ENCODE peak calls at places on chromosomes 12 and 14, in ten cellular contexts. A is testis, U is esophagus squamous epithelium, X is tibial artery, D is lung, M is fibroblast of lung, Z is Peyer's patch, V is HCT116, K is A549, S is right atrium auricular region. P is an unnamed sample.

GRCh38 chr14:78566017-78566858 is 396.1 kb downstream of the NRXN3 start:
- DNase-seq in K (peak; percentile 37), D (peak; percentile 82), S (peak; percentile 87), U (no peak), Z (peak; percentile 89), M (peak; percentile 48), X (peak; percentile 72), V (peak; percentile 8), A (peak; percentile 90), P (peak; percentile 58)

GRCh38 chr14:37599527-37600368 is 4.3 kb downstream of the TTC6 start:
- DNase-seq in A (no peak), Z (no peak), U (no peak), D (no peak), V (no peak), M (no peak), K (no peak), X (no peak), S (no peak), P (no peak)

GRCh38 chr14:51448831-51449665 is 202.7 kb upstream of the FRMD6 start:
- DNase-seq in S (no peak), U (no peak), Z (no peak), A (peak; percentile 64), X (no peak), V (no peak), K (no peak), M (peak; percentile 76), D (no peak), P (no peak)

GRCh38 chr12:116075251-116075650 is 202.2 kb downstream of the MED13L start:
- DNase-seq in K (no peak), V (no peak), S (no peak), Z (no peak), X (no peak), A (no peak), D (no peak), U (no peak), M (no peak), P (no peak)

GRCh38 chr14:56116128-56116900 is 1.9 kb upstream of the PELI2 start:
- DNase-seq in V (no peak), Z (no peak), D (no peak), M (no peak), K (no peak), S (no peak), X (no peak), U (no peak), A (no peak), P (peak; percentile 3)

GRCh38 chr14:101120636-101121398 is 217.3 kb upstream of the RTL1 start:
- DNase-seq in S (peak; percentile 59), A (peak; percentile 33), M (no peak), U (no peak), X (peak; percentile 63), K (no peak), D (peak; percentile 55), V (no peak), Z (peak; percentile 65), P (no peak)

GRCh38 chr12:47734725-47735480 is 9.6 kb upstream of the ENDOU start:
- DNase-seq in K (no peak), S (no peak), U (no peak), A (no peak), D (no peak), V (no peak), M (peak; percentile 24), X (no peak), Z (no peak), P (no peak)

GRCh38 chr12:1666215-1666614 is 24.7 kb upstream of the ADIPOR2 start:
- DNase-seq in U (no peak), D (no peak), Z (no peak), A (no peak), S (no peak), X (no peak), K (no peak), M (no peak), V (no peak), P (no peak)

GRCh38 chr12:636632-637031 is 26.6 kb downstream of the NINJ2 start:
- DNase-seq in K (no peak), Z (no peak), X (no peak), A (no peak), U (no peak), S (no peak), V (no peak), M (no peak), D (no peak), P (no peak)

GRCh38 chr12:53599579-53599978 is 26.6 kb downstream of the ATF7 start:
- DNase-seq in A (no peak), M (no peak), D (no peak), X (no peak), V (no peak), S (no peak), U (no peak), K (no peak), Z (no peak), P (no peak)

GRCh38 chr14:64196668-64197411 is 97.3 kb downstream of the ESR2 start:
- DNase-seq in M (peak; percentile 39), D (peak; percentile 62), X (no peak), V (no peak), S (peak; percentile 68), Z (peak; percentile 54), K (no peak), U (no peak), A (peak; percentile 85), P (peak; percentile 12)

GRCh38 chr12:3117144-3117581 is 40.0 kb downstream of the TSPAN9 start:
- DNase-seq in A (no peak), M (peak; percentile 75), X (no peak), K (no peak), Z (no peak), U (no peak), S (peak; percentile 70), V (no peak), D (no peak), P (no peak)

GRCh38 chr12:53224268-53224896 is 7.6 kb downstream of the RARG start:
- DNase-seq in K (peak; percentile 44), U (no peak), A (no peak), V (no peak), M (no peak), X (no peak), S (no peak), D (no peak), Z (no peak), P (no peak)

GRCh38 chr14:91202234-91202974 is 42.1 kb downstream of the GPR68 start:
- DNase-seq in S (peak; percentile 73), U (no peak), V (no peak), A (peak; percentile 49), K (no peak), M (no peak), D (peak; percentile 51), Z (no peak), X (peak; percentile 46), P (no peak)

GRCh38 chr12:104426926-104427546 is 29.7 kb upstream of the CHST11 start:
- DNase-seq in V (no peak), Z (no peak), X (no peak), U (no peak), A (no peak), K (no peak), M (peak; percentile 32), S (no peak), D (no peak), P (no peak)

GRCh38 chr14:65770681-65771080 is 358.2 kb downstream of the FUT8 start:
- DNase-seq in Z (no peak), K (no peak), V (no peak), X (no peak), M (no peak), U (no peak), D (no peak), A (no peak), S (no peak), P (no peak)

DNA sequence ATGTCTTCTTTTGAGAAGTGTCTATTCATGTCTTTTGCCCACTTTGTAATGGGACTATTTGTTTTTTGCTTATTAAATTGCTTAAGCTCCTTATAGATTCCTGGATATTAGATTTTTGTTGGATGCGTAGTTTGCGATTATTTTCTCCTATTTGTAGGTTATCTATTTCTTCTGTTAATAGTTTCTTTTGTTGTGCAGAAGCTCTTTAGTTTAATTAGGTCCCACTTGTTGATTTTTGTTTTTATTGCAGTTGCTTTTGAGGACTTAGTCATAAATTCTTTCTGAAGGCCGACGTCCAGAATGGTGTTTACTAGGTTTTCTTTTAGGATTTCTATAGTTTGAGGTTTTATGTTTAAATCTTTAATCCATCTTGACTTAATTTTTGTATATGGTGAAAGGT is 63.1 kb upstream of the PSMA6 start:
- DNase-seq in S (no peak), V (no peak), M (no peak), Z (no peak), D (no peak), U (no peak), A (no peak), K (no peak), X (no peak), P (no peak)
- TF ChIP-seq CTCF in S (no peak), V (no peak), M (no peak), Z (no peak), D (no peak), U (no peak), A (no peak), K (no peak), X (no peak), P (no peak)

DNA sequence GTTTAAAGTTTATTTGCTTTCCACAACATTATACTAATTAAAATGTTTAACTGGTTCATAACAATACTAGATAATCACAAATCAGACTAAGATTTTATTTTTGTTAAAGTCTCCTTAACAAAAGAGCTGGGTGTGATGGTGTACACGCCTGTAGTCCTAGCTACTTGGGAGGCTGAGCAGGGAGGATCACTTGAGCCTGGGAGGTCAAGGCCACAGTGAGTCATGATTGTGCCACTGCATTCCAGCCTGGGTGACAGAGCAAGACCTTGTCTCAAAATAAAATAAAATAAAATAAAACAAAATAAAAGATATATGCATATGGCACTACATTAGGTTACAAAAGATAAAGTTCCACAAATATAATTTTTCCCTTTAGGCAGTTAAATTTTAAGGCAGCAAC is 5.6 kb downstream of the MIS18BP1 start:
- DNase-seq in V (no peak), M (no peak), D (no peak), A (no peak), X (no peak), Z (no peak), K (no peak), U (no peak), S (no peak), P (no peak)
- H3K27ac ChIP-seq in V (no peak overlapping the region), M (no peak overlapping the region), D (no peak overlapping the region), A (no peak overlapping the region), X (no peak overlapping the region), Z (no peak overlapping the region), K (no peak overlapping the region), U (no peak overlapping the region), S (no peak overlapping the region), P (no peak overlapping the region)

GRCh38 chr12:93537769-93538168 is 34.7 kb upstream of the SOCS2 start:
- DNase-seq in S (no peak), V (no peak), D (peak; percentile 11), Z (no peak), X (no peak), U (no peak), A (no peak), M (no peak), K (no peak), P (no peak)
- TF ChIP-seq CTCF in S (no peak), V (peak; percentile 28), D (no peak), Z (no peak), X (no peak), U (no peak), A (no peak), M (peak; percentile 11), K (no peak), P (no peak)

DNA sequence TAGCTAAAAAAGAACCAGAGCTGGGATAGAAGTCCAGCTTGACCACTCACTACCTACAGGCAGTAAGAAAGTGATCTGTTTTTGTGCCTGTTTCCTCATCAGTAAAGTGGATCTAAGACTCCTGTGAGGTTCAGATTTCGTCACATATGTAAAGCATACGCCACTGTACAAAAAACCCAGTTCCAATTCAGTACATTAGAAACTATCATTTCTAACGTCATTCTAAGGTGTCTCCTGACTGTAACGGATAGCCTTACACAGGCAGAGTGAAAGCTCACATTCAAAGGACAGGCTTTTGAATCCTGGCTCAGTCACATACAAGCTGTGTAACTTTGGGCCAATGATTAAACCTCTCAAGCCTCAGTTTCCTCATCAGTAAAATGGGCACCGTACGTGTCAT is 3.5 kb downstream of the SLC15A4 start:
- DNase-seq in K (no peak), V (no peak), X (no peak), A (no peak), Z (no peak), M (no peak), U (no peak), D (no peak), S (no peak), P (no peak)
- H3K27ac ChIP-seq in K (no peak overlapping the region), V (no peak overlapping the region), X (no peak overlapping the region), A (no peak overlapping the region), Z (peak overlapping the region; percentile 45), M (no peak overlapping the region), U (no peak overlapping the region), D (peak overlapping the region; percentile 43), S (peak overlapping the region; percentile 90), P (no peak overlapping the region)

P was measured in tibial nerve.